ENCODE peak calls at places on chromosomes 13 and 19, in nine cellular contexts. One of them, this sample, is unnamed.

GRCh38 chr19:34244611-34245299 is 9.6 kb upstream of the GARRE1 start:
- DNase-seq in neural progenitor cell: no peak
- DNase-seq in fibroblast of mammary gland: peak; percentile 56
- DNase-seq in endodermal cell: no peak
- DNase-seq in osteocyte: no peak
- DNase-seq in left lung: no peak
- DNase-seq in progenitor cell of endocrine pancreas: no peak
- DNase-seq in astrocyte of the spinal cord: no peak
- DNase-seq in Panc1: no peak
- DNase-seq in this sample: no peak

GRCh38 chr13:41199526-41199925 is 5.2 kb upstream of the KBTBD7 start:
- DNase-seq in neural progenitor cell: no peak
- DNase-seq in fibroblast of mammary gland: no peak
- DNase-seq in endodermal cell: no peak
- DNase-seq in osteocyte: no peak
- DNase-seq in left lung: no peak
- DNase-seq in progenitor cell of endocrine pancreas: no peak
- DNase-seq in astrocyte of the spinal cord: no peak
- DNase-seq in Panc1: no peak
- DNase-seq in this sample: no peak

GRCh38 chr13:91661692-91662490 is 263.5 kb downstream of the GPC5 start:
- DNase-seq in neural progenitor cell: no peak
- DNase-seq in fibroblast of mammary gland: no peak
- DNase-seq in endodermal cell: no peak
- DNase-seq in osteocyte: no peak
- DNase-seq in left lung: no peak
- DNase-seq in progenitor cell of endocrine pancreas: no peak
- DNase-seq in astrocyte of the spinal cord: no peak
- DNase-seq in Panc1: no peak
- DNase-seq in this sample: no peak

GRCh38 chr19:56156768-56157167 is 15.7 kb downstream of the ZNF444 start:
- DNase-seq in neural progenitor cell: no peak
- DNase-seq in fibroblast of mammary gland: no peak
- DNase-seq in endodermal cell: no peak
- DNase-seq in osteocyte: no peak
- DNase-seq in left lung: no peak
- DNase-seq in progenitor cell of endocrine pancreas: no peak
- DNase-seq in astrocyte of the spinal cord: no peak
- DNase-seq in Panc1: no peak
- DNase-seq in this sample: no peak

GRCh38 chr19:305240-306150 is 14.3 kb upstream of the PLPP2 start:
- DNase-seq in neural progenitor cell: no peak
- DNase-seq in fibroblast of mammary gland: no peak
- DNase-seq in endodermal cell: no peak
- DNase-seq in osteocyte: peak; percentile 83
- DNase-seq in left lung: no peak
- DNase-seq in progenitor cell of endocrine pancreas: no peak
- DNase-seq in astrocyte of the spinal cord: no peak
- DNase-seq in Panc1: no peak
- DNase-seq in this sample: no peak

GRCh38 chr19:39409207-39409885 is 2.7 kb downstream of the ZFP36 start:
- DNase-seq in neural progenitor cell: no peak
- DNase-seq in fibroblast of mammary gland: peak; percentile 73
- DNase-seq in endodermal cell: peak; percentile 97
- DNase-seq in osteocyte: peak; percentile 92
- DNase-seq in left lung: peak; percentile 95
- DNase-seq in progenitor cell of endocrine pancreas: peak; percentile 87
- DNase-seq in astrocyte of the spinal cord: peak; percentile 74
- DNase-seq in Panc1: peak; percentile 100
- DNase-seq in this sample: peak; percentile 94

GRCh38 chr13:112112534-112113276 is 45.8 kb downstream of the SOX1 start:
- DNase-seq in neural progenitor cell: no peak
- DNase-seq in fibroblast of mammary gland: no peak
- DNase-seq in endodermal cell: peak; percentile 11
- DNase-seq in osteocyte: peak; percentile 77
- DNase-seq in left lung: no peak
- DNase-seq in progenitor cell of endocrine pancreas: no peak
- DNase-seq in astrocyte of the spinal cord: no peak
- DNase-seq in Panc1: no peak
- DNase-seq in this sample: no peak

GRCh38 chr19:40528078-40528477 is 48.6 kb upstream of the SHKBP1 start:
- DNase-seq in neural progenitor cell: no peak
- DNase-seq in fibroblast of mammary gland: no peak
- DNase-seq in endodermal cell: no peak
- DNase-seq in osteocyte: no peak
- DNase-seq in left lung: no peak
- DNase-seq in progenitor cell of endocrine pancreas: no peak
- DNase-seq in astrocyte of the spinal cord: no peak
- DNase-seq in Panc1: no peak
- DNase-seq in this sample: no peak

DNA sequence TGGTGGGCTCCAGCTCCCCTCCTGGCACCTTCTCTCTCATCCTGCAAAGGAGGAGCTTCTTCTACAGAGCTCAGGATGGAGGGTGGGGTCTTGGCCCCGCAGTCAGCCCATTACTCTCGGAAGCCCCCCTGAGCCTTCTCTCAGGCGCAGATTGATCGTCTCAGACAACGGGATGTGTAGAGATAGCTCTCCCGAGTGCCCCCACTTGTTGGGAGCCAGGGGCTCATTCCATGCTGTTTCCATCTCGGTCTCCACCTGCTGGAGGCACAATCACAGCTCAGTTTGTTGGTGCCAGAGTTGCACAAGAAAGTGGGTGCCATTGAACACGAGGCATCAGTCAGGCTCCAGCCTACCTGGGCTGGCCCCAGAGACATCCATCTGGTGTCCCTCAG is 3.6 kb upstream of the ZNF135 start:
- DNase-seq in neural progenitor cell: no peak
- DNase-seq in fibroblast of mammary gland: no peak
- DNase-seq in endodermal cell: no peak
- DNase-seq in osteocyte: no peak
- DNase-seq in left lung: no peak
- DNase-seq in progenitor cell of endocrine pancreas: no peak
- DNase-seq in astrocyte of the spinal cord: no peak
- DNase-seq in Panc1: no peak
- DNase-seq in this sample: no peak
- TF ChIP-seq CTCF in neural progenitor cell: no peak
- TF ChIP-seq CTCF in fibroblast of mammary gland: no peak
- TF ChIP-seq CTCF in endodermal cell: peak; percentile 7
- TF ChIP-seq CTCF in osteocyte: no peak
- TF ChIP-seq CTCF in left lung: no peak
- TF ChIP-seq CTCF in progenitor cell of endocrine pancreas: no peak
- TF ChIP-seq CTCF in astrocyte of the spinal cord: no peak
- TF ChIP-seq CTCF in Panc1: no peak
- TF ChIP-seq CTCF in this sample: no peak

GRCh38 chr19:35959040-35959967 is 23.1 kb downstream of the LRFN3 start:
- DNase-seq in neural progenitor cell: peak; percentile 58
- DNase-seq in fibroblast of mammary gland: no peak
- DNase-seq in endodermal cell: peak; percentile 71
- DNase-seq in osteocyte: no peak
- DNase-seq in left lung: peak; percentile 51
- DNase-seq in progenitor cell of endocrine pancreas: no peak
- DNase-seq in astrocyte of the spinal cord: no peak
- DNase-seq in Panc1: no peak
- DNase-seq in this sample: no peak
- TF ChIP-seq CTCF in neural progenitor cell: peak; percentile 42
- TF ChIP-seq CTCF in fibroblast of mammary gland: no peak
- TF ChIP-seq CTCF in endodermal cell: peak; percentile 59
- TF ChIP-seq CTCF in osteocyte: peak; percentile 14
- TF ChIP-seq CTCF in left lung: no peak
- TF ChIP-seq CTCF in progenitor cell of endocrine pancreas: peak; percentile 41
- TF ChIP-seq CTCF in astrocyte of the spinal cord: no peak
- TF ChIP-seq CTCF in Panc1: no peak
- TF ChIP-seq CTCF in this sample: no peak

DNA sequence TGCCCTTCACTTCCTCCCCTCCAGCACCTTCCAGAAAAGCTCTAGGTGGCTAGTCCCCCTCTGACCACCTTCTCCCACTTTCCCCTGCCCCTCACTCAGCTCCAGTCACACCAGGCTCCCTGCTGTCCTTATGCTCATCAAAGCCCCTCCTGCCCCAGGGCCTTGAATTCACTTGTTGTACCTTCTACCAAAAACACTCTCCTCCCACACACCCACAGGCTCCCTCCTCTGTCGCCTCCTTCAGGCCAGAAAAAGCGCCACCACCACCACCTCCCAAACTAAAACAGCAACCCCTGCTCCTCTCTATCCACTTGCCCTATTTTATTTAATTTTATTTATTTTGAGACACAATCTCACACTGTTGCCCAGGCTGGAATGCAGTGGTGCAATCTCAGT is 4.8 kb upstream of the CEACAM16 start:
- DNase-seq in neural progenitor cell: no peak
- DNase-seq in fibroblast of mammary gland: no peak
- DNase-seq in endodermal cell: peak; percentile 77
- DNase-seq in osteocyte: no peak
- DNase-seq in left lung: no peak
- DNase-seq in progenitor cell of endocrine pancreas: no peak
- DNase-seq in astrocyte of the spinal cord: no peak
- DNase-seq in Panc1: no peak
- DNase-seq in this sample: no peak
- TF ChIP-seq CTCF in neural progenitor cell: peak; percentile 42
- TF ChIP-seq CTCF in fibroblast of mammary gland: peak; percentile 40
- TF ChIP-seq CTCF in endodermal cell: peak; percentile 66
- TF ChIP-seq CTCF in osteocyte: peak; percentile 30
- TF ChIP-seq CTCF in left lung: no peak
- TF ChIP-seq CTCF in progenitor cell of endocrine pancreas: peak; percentile 33
- TF ChIP-seq CTCF in astrocyte of the spinal cord: peak; percentile 45
- TF ChIP-seq CTCF in Panc1: no peak
- TF ChIP-seq CTCF in this sample: peak; percentile 13

DNA sequence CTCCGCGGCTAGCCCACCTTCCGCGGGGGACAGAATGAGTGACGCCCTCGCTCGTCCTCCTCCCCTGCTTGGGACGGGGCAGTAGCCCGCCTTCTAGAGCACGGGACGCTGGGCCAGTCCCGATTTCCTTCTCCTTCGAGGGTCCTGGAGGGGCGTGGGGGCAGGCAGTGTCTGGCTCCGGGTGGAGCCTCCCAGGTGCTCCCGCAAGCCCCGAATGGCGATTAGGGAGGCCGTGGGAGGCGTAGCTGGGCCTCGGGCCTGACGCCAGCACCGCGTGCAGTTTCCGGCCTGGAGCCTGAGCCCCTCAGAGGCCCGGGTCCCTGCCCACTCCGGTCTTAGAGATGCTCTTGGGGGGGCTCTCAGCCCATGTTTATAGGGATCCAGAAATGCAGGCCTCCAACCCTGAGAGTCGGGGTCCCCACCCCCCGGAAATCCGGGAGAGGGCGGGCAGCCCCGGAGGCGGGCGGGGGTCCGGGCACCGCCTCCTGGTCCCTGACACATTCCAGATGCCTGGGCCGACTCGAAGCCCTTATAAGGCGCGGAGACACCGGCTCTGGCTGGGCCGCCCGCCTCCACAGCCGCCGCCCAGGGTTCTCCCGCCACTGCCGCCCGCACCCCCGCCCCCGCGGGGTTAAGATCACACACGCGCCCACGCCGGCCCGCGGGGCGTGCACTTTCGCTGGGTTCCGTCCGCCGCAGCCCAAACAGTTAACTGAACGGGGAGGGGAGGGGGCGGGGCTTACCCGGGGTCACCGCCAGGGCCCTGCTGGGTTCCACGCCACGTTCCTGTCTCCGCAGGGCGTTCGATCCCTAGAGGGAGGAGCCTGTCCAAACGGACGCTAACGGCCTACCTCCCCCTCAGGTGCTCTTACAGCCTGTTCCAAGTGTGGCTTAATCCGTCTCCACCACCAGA is 1.5 kb downstream of the MYADM start:
- DNase-seq in neural progenitor cell: peak; percentile 92
- DNase-seq in fibroblast of mammary gland: peak; percentile 83
- DNase-seq in endodermal cell: peak; percentile 95
- DNase-seq in osteocyte: peak; percentile 95
- DNase-seq in left lung: peak; percentile 91
- DNase-seq in progenitor cell of endocrine pancreas: peak; percentile 84
- DNase-seq in astrocyte of the spinal cord: peak; percentile 94
- DNase-seq in Panc1: no peak
- DNase-seq in this sample: peak; percentile 83
- TF ChIP-seq CTCF in neural progenitor cell: peak; percentile 34
- TF ChIP-seq CTCF in fibroblast of mammary gland: no peak
- TF ChIP-seq CTCF in endodermal cell: peak; percentile 51
- TF ChIP-seq CTCF in osteocyte: peak; percentile 40
- TF ChIP-seq CTCF in left lung: no peak
- TF ChIP-seq CTCF in progenitor cell of endocrine pancreas: peak; percentile 43
- TF ChIP-seq CTCF in astrocyte of the spinal cord: no peak
- TF ChIP-seq CTCF in Panc1: no peak
- TF ChIP-seq CTCF in this sample: no peak

GRCh38 chr19:11659612-11660011 is 62.3 kb downstream of the ZNF627 start:
- DNase-seq in neural progenitor cell: no peak
- DNase-seq in fibroblast of mammary gland: peak; percentile 10
- DNase-seq in endodermal cell: no peak
- DNase-seq in osteocyte: no peak
- DNase-seq in left lung: no peak
- DNase-seq in progenitor cell of endocrine pancreas: no peak
- DNase-seq in astrocyte of the spinal cord: peak; percentile 2
- DNase-seq in Panc1: no peak
- DNase-seq in this sample: no peak
- TF ChIP-seq CTCF in neural progenitor cell: peak; percentile 48
- TF ChIP-seq CTCF in fibroblast of mammary gland: peak; percentile 11
- TF ChIP-seq CTCF in endodermal cell: peak; percentile 69
- TF ChIP-seq CTCF in osteocyte: peak; percentile 49
- TF ChIP-seq CTCF in left lung: peak; percentile 15
- TF ChIP-seq CTCF in progenitor cell of endocrine pancreas: peak; percentile 33
- TF ChIP-seq CTCF in astrocyte of the spinal cord: no peak
- TF ChIP-seq CTCF in Panc1: no peak
- TF ChIP-seq CTCF in this sample: peak; percentile 31

This sample was measured in MCF 10A.